ENCODE peak calls at places on chromosomes 6 and 20, in five cellular contexts. J, T, M, Z and I are unnamed samples.

GRCh38 chr6:98092326-98092725 is 742.0 kb upstream of the POU3F2 start:
- DNase-seq in M (no peak), Z (no peak), J (no peak), T (no peak), I (no peak)

GRCh38 chr20:53918949-53919361 is 151.4 kb downstream of the BCAS1 start:
- DNase-seq in J (peak), T (peak), M (no peak), Z (no peak), I (peak)

GRCh38 chr20:50633361-50633760 is 58.0 kb downstream of the RIPOR3 start:
- DNase-seq in T (no peak), M (no peak), Z (no peak), J (no peak), I (no peak)

GRCh38 chr6:55632953-55633352 is 54.0 kb upstream of the HMGCLL1 start:
- DNase-seq in J (no peak), T (no peak), Z (no peak), M (no peak), I (no peak)

GRCh38 chr6:83854766-83855165 is 1.6 kb downstream of the RIPPLY2 start:
- DNase-seq in Z (no peak), M (no peak), T (no peak), J (no peak), I (no peak)

GRCh38 chr20:3213226-3213625 is 3.9 kb downstream of the ITPA start:
- DNase-seq in M (no peak), Z (no peak), J (no peak), T (no peak), I (no peak)

GRCh38 chr6:148999501-148999900 is 252.7 kb downstream of the UST start:
- DNase-seq in J (no peak), Z (no peak), M (no peak), T (no peak), I (no peak)

GRCh38 chr20:58135441-58136170 is 92.8 kb downstream of the ANKRD60 start:
- DNase-seq in M (no peak), J (no peak), T (no peak), Z (no peak), I (no peak)

GRCh38 chr6:26286168-26286854 is 78.7 kb upstream of the BTN3A2 start:
- DNase-seq in M (peak), T (peak), Z (peak), J (peak), I (peak)

GRCh38 chr6:137705166-137706064 is 161.6 kb upstream of the TNFAIP3 start:
- DNase-seq in J (peak), M (peak), Z (peak), T (no peak), I (peak)

GRCh38 chr6:155521719-155522118 is 66.1 kb upstream of the NOX3 start:
- DNase-seq in T (no peak), M (no peak), J (no peak), Z (no peak), I (no peak)

GRCh38 chr20:11852801-11853200 is 64.9 kb upstream of the BTBD3 start:
- DNase-seq in T (no peak), Z (no peak), M (no peak), J (no peak), I (no peak)

GRCh38 chr6:101926149-101926925 is 532.8 kb downstream of the GRIK2 start:
- DNase-seq in T (no peak), Z (no peak), J (no peak), M (no peak), I (no peak)

GRCh38 chr20:50071039-50071888 is 41.7 kb downstream of the UBE2V1 start:
- DNase-seq in J (peak), Z (peak), M (peak), T (peak), I (peak)

GRCh38 chr6:14472964-14473363 is 355.4 kb downstream of the CD83 start:
- DNase-seq in T (no peak), Z (peak), J (no peak), M (no peak), I (no peak)

GRCh38 chr6:34890526-34890910 is 1.5 kb downstream of the ANKS1A start:
- DNase-seq in M (no peak), T (no peak), J (no peak), Z (no peak), I (no peak)

GRCh38 chr6:20575691-20576451 is 41.6 kb downstream of the CDKAL1 start:
- DNase-seq in Z (no peak), M (no peak), J (no peak), T (no peak), I (no peak)

DNA sequence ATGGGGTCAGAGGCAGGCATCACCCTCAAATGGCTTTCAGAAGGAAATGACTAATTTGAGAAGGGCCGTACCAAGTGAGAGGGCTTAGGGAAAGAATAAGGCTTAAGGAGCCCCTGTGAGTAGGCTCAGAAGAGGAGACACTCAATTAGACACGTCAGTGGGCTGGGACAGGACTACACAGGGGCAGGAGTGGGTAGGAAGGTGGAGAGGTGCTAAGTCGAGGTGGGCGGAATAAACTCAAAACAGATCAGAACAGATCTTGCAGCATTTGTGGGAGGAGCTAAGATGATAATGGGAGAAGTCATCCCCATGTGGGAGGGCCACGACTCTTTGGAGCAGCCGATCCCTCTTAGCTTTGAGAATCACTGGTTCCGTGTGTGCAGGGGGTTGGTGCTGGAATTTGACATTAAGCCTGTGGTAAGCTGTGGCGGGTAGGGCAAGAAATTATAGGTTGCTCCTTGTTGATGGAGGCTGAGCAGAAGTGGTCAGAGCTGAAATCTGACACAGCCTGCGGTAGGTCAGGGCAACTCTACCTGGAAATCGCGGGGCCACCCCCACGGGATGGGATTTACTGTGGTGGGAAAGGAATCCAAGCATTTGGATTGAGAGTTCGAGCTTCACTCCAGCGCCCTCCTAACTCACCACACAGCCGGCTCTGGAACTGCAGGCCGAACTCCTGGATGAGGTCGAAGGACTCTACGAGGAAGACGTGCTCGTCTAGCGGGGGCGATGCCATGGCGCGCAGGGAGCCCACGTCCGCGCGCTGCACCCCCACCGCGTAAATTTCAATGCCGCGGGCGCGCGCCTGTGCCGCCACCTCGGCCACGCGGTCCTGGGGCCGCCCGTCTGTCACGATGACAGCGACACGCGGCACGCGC is 2.8 kb upstream of the RBPJL start:
- DNase-seq in J (no peak), Z (no peak), T (no peak), M (no peak), I (no peak)
- TF ChIP-seq CTCF in J (no peak), Z (no peak), T (no peak), M (no peak), I (no peak)

GRCh38 chr6:107032051-107032450 is 4.1 kb downstream of the MTRES1 start:
- DNase-seq in Z (no peak), J (no peak), T (no peak), M (no peak), I (no peak)

GRCh38 chr6:107030151-107030550 is 2.2 kb downstream of the MTRES1 start:
- DNase-seq in J (no peak), T (no peak), Z (no peak), M (no peak), I (no peak)

DNA sequence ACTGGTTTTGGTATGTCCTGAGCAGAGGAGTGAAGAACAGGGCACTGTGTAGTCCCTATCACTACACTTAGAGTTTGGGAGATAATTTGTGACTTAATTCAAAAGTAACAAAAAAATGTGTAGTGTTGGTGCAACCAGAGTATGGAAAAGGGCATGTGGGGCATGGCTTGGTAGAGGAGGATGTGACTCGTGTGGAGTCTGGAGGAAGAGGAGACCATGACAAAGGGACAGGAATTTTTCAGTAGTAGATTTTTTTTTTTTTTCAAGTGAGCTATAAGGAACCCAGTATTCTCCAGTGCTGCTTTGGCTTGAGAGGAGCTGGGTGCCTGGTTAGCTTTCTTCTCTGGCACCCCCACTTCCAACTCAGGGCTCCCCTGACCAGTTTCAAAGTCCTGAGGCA is 5.1 kb downstream of the MTRES1 start:
- DNase-seq in J (no peak), T (no peak), M (no peak), Z (no peak), I (no peak)
- H3K27ac ChIP-seq in J (no peak), T (no peak), M (no peak), Z (no peak), I (no peak)

GRCh38 chr6:143283887-143284640 is 166.4 kb downstream of the ADAT2 start:
- DNase-seq in M (no peak), T (peak), Z (no peak), J (no peak), I (no peak)

GRCh38 chr6:143276436-143276835 is 174.1 kb downstream of the ADAT2 start:
- DNase-seq in Z (peak), M (no peak), T (no peak), J (no peak), I (no peak)

GRCh38 chr6:143279385-143279784 is 171.1 kb downstream of the ADAT2 start:
- DNase-seq in M (peak), Z (no peak), T (peak), J (peak), I (peak)
- TF ChIP-seq EZH2phosphoT487 in M (no peak), Z (no peak), T (no peak), J (no peak), I (no peak)

DNA sequence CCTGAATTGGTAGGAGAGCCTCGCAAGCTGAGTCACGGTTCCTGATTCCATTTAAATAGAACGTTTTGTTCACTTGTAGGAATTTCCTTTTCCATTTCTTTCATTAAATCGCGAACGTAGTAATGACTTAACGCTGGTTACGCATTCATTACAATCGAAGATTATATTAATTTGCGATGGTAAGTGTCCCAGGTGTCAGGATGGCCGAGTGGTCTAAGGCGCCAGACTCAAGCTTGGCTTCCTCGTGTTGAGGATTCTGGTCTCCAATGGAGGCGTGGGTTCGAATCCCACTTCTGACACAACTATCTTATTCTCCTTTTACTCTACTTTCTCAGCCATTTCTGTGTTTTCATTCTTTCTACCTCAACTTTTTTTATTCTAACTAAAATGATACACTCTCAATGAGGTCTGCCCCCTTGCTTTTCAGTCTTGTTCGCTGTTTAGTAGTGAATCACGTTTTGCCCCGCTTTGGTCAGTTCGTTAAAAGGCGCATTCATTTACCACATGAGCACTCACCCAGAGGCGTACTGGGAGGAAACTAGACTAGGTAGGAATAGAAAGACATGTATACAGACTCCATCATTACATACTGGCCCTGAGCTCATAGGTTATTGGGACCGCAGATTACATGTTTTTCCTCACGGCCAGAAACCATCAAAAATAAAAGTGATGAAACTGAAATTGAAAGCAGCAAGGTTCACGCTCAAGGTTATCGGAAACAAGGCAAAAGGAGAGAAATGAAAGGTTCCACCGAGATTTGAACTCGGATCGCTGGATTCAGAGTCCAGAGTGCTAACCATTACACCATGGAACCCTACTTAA is 17.3 kb upstream of the TRIM27 start:
- DNase-seq in M (peak), Z (peak), J (peak), T (no peak), I (peak)
- TF ChIP-seq CTCF in M (no peak), Z (no peak), J (no peak), T (no peak), I (no peak)

DNA sequence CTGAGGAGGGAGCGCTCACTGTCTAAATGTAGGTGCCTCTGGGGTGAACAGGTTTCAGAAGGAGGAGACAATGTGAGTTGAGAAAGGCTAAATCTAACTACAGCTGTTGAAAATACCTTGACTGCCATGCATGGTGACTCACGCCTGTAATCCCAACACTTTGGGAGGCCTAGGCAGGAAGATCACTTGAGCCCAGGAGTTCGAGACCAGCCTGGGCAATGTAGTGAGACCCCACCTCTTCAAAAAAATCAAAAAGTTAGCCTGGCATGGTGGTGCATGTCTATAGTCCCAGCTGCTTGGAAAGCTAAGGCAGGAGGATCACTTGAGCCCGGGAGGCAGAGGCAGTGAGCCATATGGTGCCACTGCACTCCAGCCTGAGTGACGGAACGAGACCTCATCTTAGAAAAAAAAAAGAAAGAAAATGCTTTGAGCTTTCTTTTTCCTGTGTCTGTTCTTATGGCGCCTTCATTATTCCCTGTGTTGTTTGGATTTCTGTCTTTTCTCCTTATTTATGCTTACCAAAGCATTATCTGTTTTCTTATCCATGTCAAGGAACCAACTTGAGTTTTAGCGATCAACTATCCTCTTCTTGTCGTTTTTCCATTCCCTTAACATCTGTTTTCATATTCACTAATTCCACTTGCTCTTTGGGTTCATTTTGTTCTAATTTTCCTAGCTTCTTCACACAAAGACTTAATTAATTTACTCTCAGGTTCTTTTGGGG is 8.5 kb downstream of the SLC2A10 start:
- DNase-seq in T (no peak), Z (no peak), J (no peak), M (no peak), I (no peak)
- H3K27ac ChIP-seq in T (no peak), Z (no peak), J (no peak), M (no peak), I (no peak)

GRCh38 chr6:38649744-38650143 is 10.0 kb upstream of the BTBD9 start:
- DNase-seq in J (no peak), T (no peak), M (no peak), Z (no peak), I (no peak)

GRCh38 chr6:38644951-38645350 is 5.2 kb upstream of the BTBD9 start:
- DNase-seq in M (no peak), T (no peak), J (no peak), Z (peak), I (no peak)

GRCh38 chr6:38650207-38650752 is 10.6 kb upstream of the BTBD9 start:
- DNase-seq in Z (no peak), M (no peak), T (no peak), J (no peak), I (no peak)

GRCh38 chr6:38648629-38649028 is 8.9 kb upstream of the BTBD9 start:
- DNase-seq in T (no peak), M (no peak), J (no peak), Z (no peak), I (no peak)

GRCh38 chr6:38646166-38646565 is 6.4 kb upstream of the BTBD9 start:
- DNase-seq in Z (no peak), J (no peak), T (no peak), M (no peak), I (no peak)
- TF ChIP-seq EZH2phosphoT487 in Z (no peak), J (no peak), T (no peak), M (no peak), I (no peak)